ENCODE peak calls at places on chromosomes 4 and X, in five cellular contexts. H is left ventricle myocardium inferior, C is cardiac muscle cell, D is heart right ventricle, J is AG10803. T is an unnamed sample.

GRCh38 chr4:1721003-1721665 is at the start of the genes TACC3 and TMEM129:
- DNase-seq in J (peak), D (peak), H (peak), C (peak), T (peak)

GRCh38 chrX:48957477-48957826 is at the start of gene OTUD5:
- DNase-seq in C (no peak), J (no peak), H (peak), D (peak), T (no peak)

GRCh38 chr4:87038837-87039715 is 104.3 kb downstream of the AFF1 start:
- DNase-seq in J (peak), D (peak), H (peak), C (peak), T (peak)

GRCh38 chrX:124518888-124519287 is 172.5 kb downstream of the SH2D1A start:
- DNase-seq in D (no peak), J (peak), H (no peak), C (no peak), T (peak)

GRCh38 chr4:24470681-24471622 is 113.4 kb downstream of the DHX15 start:
- DNase-seq in H (peak), D (peak), J (peak), C (peak), T (peak)

GRCh38 chr4:131296192-131296591 is 1852.9 kb upstream of the PCDH10 start:
- DNase-seq in C (no peak), J (no peak), H (no peak), D (no peak), T (no peak)

GRCh38 chr4:184383497-184384055 is 90.8 kb downstream of the IRF2 start:
- DNase-seq in C (no peak), H (no peak), D (no peak), J (peak), T (peak)

GRCh38 chr4:166816901-166817300 is 417.4 kb downstream of the SPOCK3 start:
- DNase-seq in C (no peak), J (no peak), H (no peak), D (no peak), T (peak)

GRCh38 chr4:26273308-26273980 is 47.4 kb upstream of the RBPJ start:
- DNase-seq in H (peak), D (peak), J (peak), C (no peak), T (no peak)

GRCh38 chrX:331145-331771 is 12.7 kb upstream of the GTPBP6 start:
- DNase-seq in C (peak), H (peak), D (no peak), J (peak), T (peak)

GRCh38 chrX:153620576-153620975 is 21.6 kb upstream of the CCNQ start:
- DNase-seq in D (no peak), C (no peak), H (no peak), J (no peak), T (no peak)

GRCh38 chrX:129593137-129593536 is 53.1 kb downstream of the OCRL start:
- DNase-seq in D (no peak), H (no peak), J (peak), C (no peak), T (peak)

GRCh38 chr4:89586318-89586717 is 250.6 kb downstream of the SNCA start:
- DNase-seq in H (no peak), C (peak), J (no peak), D (no peak), T (no peak)

GRCh38 chr4:94523617-94524016 is 71.9 kb downstream of the PDLIM5 start:
- DNase-seq in C (no peak), H (no peak), D (no peak), J (no peak), T (peak)

GRCh38 chr4:835148-836002 is 9.4 kb upstream of the CPLX1 start:
- DNase-seq in D (peak), J (no peak), H (peak), C (no peak), T (no peak)

GRCh38 chr4:153728660-153729059 is 31.2 kb downstream of the RNF175 start:
- DNase-seq in J (no peak), D (no peak), H (no peak), C (no peak), T (no peak)

GRCh38 chr4:37685726-37686372 is 327 bp downstream of the RELL1 start:
- DNase-seq in H (peak), C (peak), J (peak), D (no peak), T (no peak)

GRCh38 chr4:93416337-93417102 is 412.0 kb upstream of the ATOH1 start:
- DNase-seq in D (no peak), J (no peak), C (no peak), H (no peak), T (peak)

GRCh38 chr4:53349201-53349600 is 16.7 kb downstream of the SCFD2 start:
- DNase-seq in J (no peak), C (no peak), H (no peak), D (no peak), T (no peak)

GRCh38 chr4:53346920-53347852 is 18.7 kb downstream of the SCFD2 start:
- DNase-seq in J (peak), C (no peak), D (peak), H (no peak), T (peak)
- TF ChIP-seq CTCF in J (peak), C (no peak), D (no peak), H (no peak), T (peak)

GRCh38 chrX:97310373-97310772 is 426.7 kb downstream of the RPA4 start:
- DNase-seq in H (no peak), D (no peak), C (peak), J (no peak), T (peak)

GRCh38 chrX:97314348-97314747 is 430.6 kb downstream of the RPA4 start:
- DNase-seq in J (no peak), H (no peak), D (no peak), C (no peak), T (no peak)

GRCh38 chrX:97308161-97308560 is 424.5 kb downstream of the RPA4 start:
- DNase-seq in J (peak), H (no peak), D (no peak), C (peak), T (no peak)

GRCh38 chrX:97309717-97310116 is 426.0 kb downstream of the RPA4 start:
- DNase-seq in C (no peak), D (no peak), J (no peak), H (no peak), T (no peak)

GRCh38 chrX:97311066-97311778 is 427.5 kb downstream of the RPA4 start:
- DNase-seq in H (no peak), D (no peak), J (no peak), C (no peak), T (no peak)
- H3K4me3 ChIP-seq in H (no peak), D (no peak), J (no peak), C (no peak), T (no peak)

GRCh38 chr4:145888393-145888792 is 50.2 kb downstream of the ZNF827 start:
- DNase-seq in D (no peak), H (no peak), J (no peak), C (no peak), T (no peak)
- TF ChIP-seq CTCF in D (no peak), H (no peak), J (peak), C (no peak), T (peak)

DNA sequence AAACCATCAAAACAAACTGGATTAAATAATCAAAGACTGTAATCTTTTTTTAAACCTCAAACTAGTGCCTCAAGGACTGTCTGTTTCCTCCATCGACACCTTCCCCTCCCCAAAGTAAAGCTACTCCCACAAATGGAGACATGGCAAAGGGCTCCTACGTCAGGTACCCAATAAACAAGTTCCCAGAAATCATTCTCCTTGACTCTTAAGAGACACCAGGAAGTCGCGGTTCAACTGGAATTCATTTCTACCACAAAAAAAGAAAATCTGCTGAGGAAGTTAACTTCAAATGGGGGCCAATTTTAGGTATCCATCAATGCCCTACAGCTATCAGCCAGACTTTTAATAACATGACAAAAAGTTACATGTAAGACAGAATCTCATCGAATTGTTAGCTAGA is 2.5 kb downstream of the RPS4X start:
- DNase-seq in D (no peak), C (no peak), J (peak), H (no peak), T (no peak)
- H3K4me3 ChIP-seq in D (no peak), C (no peak), J (peak), H (no peak), T (peak)

GRCh38 chr4:137632842-137633241 is 100.5 kb upstream of the PCDH18 start:
- DNase-seq in D (no peak), C (no peak), J (no peak), H (no peak), T (no peak)
- TF ChIP-seq CTCF in D (no peak), C (no peak), J (no peak), H (no peak), T (no peak)

GRCh38 chr4:40587826-40588225 is 41.8 kb downstream of the RBM47 start:
- DNase-seq in H (no peak), C (no peak), J (peak), D (no peak), T (peak)
- H3K4me3 ChIP-seq in H (no peak), C (no peak), J (no peak), D (no peak), T (no peak)

GRCh38 chr4:104064650-104065577 is 345.1 kb upstream of the TACR3 start:
- DNase-seq in C (peak), H (peak), J (no peak), D (peak), T (peak)
- TF ChIP-seq CTCF in C (peak), H (peak), J (no peak), D (peak), T (peak)

GRCh38 chr4:181161669-181162068 is 1081.5 kb upstream of the TENM3 start:
- DNase-seq in D (no peak), C (no peak), H (no peak), J (peak), T (no peak)
- H3K4me3 ChIP-seq in D (no peak), C (no peak), H (no peak), J (no peak), T (no peak)